ENCODE peak calls at places on chromosomes 16 and 17, in eight cellular contexts. Z, L, E, I, Q, G, C and A are unnamed samples. For H3K36me3, the result is how much of the 10 kb centered on the place peaks cover.

GRCh38 chr17:76642994-76643393 is 563 bp downstream of the ST6GALNAC1 start:
- ATAC-seq in Q (no peak), Z (no peak), C (no peak), L (no peak), G (peak), I (no peak), E (no peak), A (no peak)

GRCh38 chr17:7252176-7253043 is at the start of gene ELP5:
- ATAC-seq in L (peak), E (peak), Z (peak), C (peak), Q (peak), G (peak), I (peak), A (peak)

GRCh38 chr16:82735696-82736095 is 108.9 kb downstream of the CDH13 start:
- ATAC-seq in Z (peak), Q (peak), G (no peak), C (peak), L (peak), E (no peak), I (no peak), A (no peak)

GRCh38 chr16:62977876-62978275 is 941.6 kb upstream of the CDH8 start:
- ATAC-seq in Q (no peak), G (no peak), C (no peak), Z (no peak), E (no peak), I (no peak), L (no peak), A (no peak)

GRCh38 chr16:82639666-82640336 is 13.0 kb downstream of the CDH13 start:
- ATAC-seq in G (peak), L (peak), Z (no peak), Q (peak), E (peak), I (no peak), C (peak), A (peak)

GRCh38 chr16:19809121-19809635 is 75.5 kb downstream of the GPRC5B start:
- ATAC-seq in Q (no peak), C (peak), E (peak), I (no peak), Z (no peak), L (no peak), G (no peak), A (peak)

GRCh38 chr17:82440377-82440981 is 10.1 kb downstream of the CYBC1 start:
- ATAC-seq in L (no peak), E (peak), Z (no peak), C (peak), Q (peak), G (no peak), I (no peak), A (peak)

GRCh38 chr17:418421-418751 is 65.8 kb upstream of the RPH3AL start:
- ATAC-seq in G (peak), L (no peak), E (peak), I (no peak), C (peak), Q (no peak), Z (no peak), A (no peak)

GRCh38 chr16:18827890-18828289 is 26.5 kb upstream of the ARL6IP1 start:
- ATAC-seq in I (no peak), C (no peak), E (no peak), Q (no peak), Z (no peak), L (no peak), G (no peak), A (no peak)

GRCh38 chr16:35714665-35715064 is 2255.3 kb downstream of the TP53TG3F start:
- ATAC-seq in G (no peak), L (no peak), I (no peak), Q (no peak), E (no peak), Z (peak), C (no peak), A (no peak)

GRCh38 chr17:35161281-35161761 is 13.7 kb downstream of the UNC45B start:
- ATAC-seq in G (no peak), Z (no peak), L (no peak), I (no peak), E (peak), Q (peak), C (peak), A (no peak)

GRCh38 chr16:89369266-89369895 is 121.0 kb downstream of the ANKRD11 start:
- ATAC-seq in Q (no peak), E (no peak), G (peak), I (no peak), Z (no peak), L (no peak), C (no peak), A (no peak)

GRCh38 chr17:64500923-64501765 is 4.3 kb upstream of the POLG2 start:
- ATAC-seq in Z (no peak), I (no peak), E (no peak), L (no peak), G (no peak), Q (no peak), C (no peak), A (no peak)

GRCh38 chr17:64502021-64502420 is 4.1 kb downstream of the DDX5 start:
- ATAC-seq in Q (no peak), C (no peak), G (no peak), I (no peak), L (no peak), E (no peak), Z (no peak), A (no peak)

GRCh38 chr17:64498308-64499203 is 1.7 kb upstream of the POLG2 start:
- ATAC-seq in I (no peak), L (no peak), Z (no peak), G (peak), E (no peak), Q (no peak), C (no peak), A (no peak)

GRCh38 chr17:64500487-64500859 is 3.6 kb upstream of the POLG2 start:
- ATAC-seq in L (no peak), Z (no peak), E (no peak), Q (no peak), C (no peak), I (no peak), G (no peak), A (no peak)

GRCh38 chr17:64499805-64500486 is 3.1 kb upstream of the POLG2 start:
- ATAC-seq in C (no peak), G (no peak), L (no peak), Z (no peak), E (no peak), I (no peak), Q (no peak), A (no peak)
- H3K36me3 ChIP-seq in C (half or more), G (half or more), L (half or more), Z (half or more), E (half or more), I (half or more), Q (half or more), A (half or more)

DNA sequence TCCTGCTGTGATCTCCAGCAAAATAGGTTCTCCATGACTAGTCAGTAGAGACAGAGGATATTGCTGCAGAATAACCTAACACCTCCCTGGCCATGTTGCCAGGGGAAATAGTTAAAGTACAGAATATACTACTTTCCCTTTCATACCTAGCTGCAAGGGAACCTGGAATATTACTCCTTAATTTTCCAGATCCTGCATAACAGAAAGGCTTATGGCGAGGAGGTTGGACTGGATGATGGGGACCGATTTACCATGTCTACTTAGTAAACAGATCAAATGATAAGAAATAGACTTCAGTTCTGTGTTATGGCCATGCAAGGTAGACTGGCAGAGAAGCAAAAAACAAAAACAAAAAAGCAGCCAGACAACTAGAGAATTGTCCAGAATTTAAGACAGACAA is 117.4 kb downstream of the MSI2 start:
- ATAC-seq in E (no peak), G (no peak), I (no peak), L (no peak), C (no peak), Q (no peak), Z (no peak), A (no peak)
- H3K36me3 ChIP-seq in E (under half), G (under half), I (under half), L (under half), C (under half), Q (under half), Z (under half), A (under half)

DNA sequence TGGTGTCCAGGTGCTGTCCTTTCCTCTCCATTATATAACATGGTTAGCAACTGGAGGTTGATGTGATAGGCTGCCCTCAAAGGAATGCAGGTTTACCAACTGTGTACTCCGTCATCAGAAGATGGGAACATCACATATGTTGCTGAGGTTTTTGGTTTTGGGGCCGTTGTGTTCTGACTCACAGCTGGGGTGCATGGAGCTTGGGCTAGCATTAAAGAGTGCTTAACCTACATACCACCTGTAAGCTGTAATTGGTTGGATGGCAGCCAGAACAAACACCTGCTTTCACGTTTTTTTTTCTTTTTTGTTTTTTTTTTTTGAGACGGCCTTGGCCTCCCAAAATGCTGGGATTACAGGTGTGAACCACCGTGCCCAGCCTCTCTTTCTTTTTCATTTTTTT is 20.9 kb downstream of the TMEM11 start:
- ATAC-seq in I (no peak), Q (no peak), G (no peak), C (no peak), Z (no peak), E (no peak), L (peak), A (no peak)
- H3K36me3 ChIP-seq in I (under half), Q (under half), G (under half), C (under half), Z (under half), E (under half), L (under half), A (half or more)

GRCh38 chr17:43171761-43172487 is 910 bp downstream of the NBR1 start:
- ATAC-seq in Q (no peak), E (no peak), L (peak), Z (no peak), I (no peak), G (peak), C (peak), A (no peak)
- H3K36me3 ChIP-seq in Q (under half), E (under half), L (under half), Z (under half), I (under half), G (under half), C (under half), A (under half)